ENCODE peak calls at places on chromosomes 16 and 17, in nine cellular contexts. H is glutamatergic neuron, D is IMR-90, X is brain microvascular endothelial cell, A is heart left ventricle, I is foreskin fibroblast, Y is testis, K is prostate gland, Z is astrocyte of the spinal cord. M is an unnamed sample.

GRCh38 chr17:40958086-40958953 is 8.4 kb downstream of the KRT39 start:
- DNase-seq in H (no peak), D (no peak), X (no peak), A (no peak), I (no peak), Y (no peak), K (peak; percentile 77), Z (no peak), M (no peak)

GRCh38 chr16:21638573-21638975 is 13.8 kb downstream of the IGSF6 start:
- DNase-seq in H (no peak), D (peak; percentile 66), X (peak; percentile 40), A (no peak), I (peak; percentile 88), Y (no peak), K (no peak), Z (peak; percentile 35), M (no peak)

GRCh38 chr16:81548901-81549546 is 104.4 kb downstream of the CMIP start:
- DNase-seq in H (no peak), D (no peak), X (no peak), A (no peak), I (no peak), Y (no peak), K (no peak), Z (no peak), M (no peak)

GRCh38 chr16:66036162-66036561 is 330.3 kb upstream of the CDH5 start:
- DNase-seq in H (no peak), D (peak; percentile 37), X (no peak), A (no peak), I (no peak), Y (no peak), K (no peak), Z (no peak), M (no peak)

GRCh38 chr17:81035389-81036127 is 607 bp downstream of the BAIAP2 start:
- DNase-seq in H (no peak), D (no peak), X (no peak), A (peak; percentile 69), I (peak; percentile 49), Y (no peak), K (no peak), Z (no peak), M (no peak)

GRCh38 chr17:60039509-60040442 is 38.9 kb downstream of the HEATR6 start:
- DNase-seq in H (no peak), D (no peak), X (no peak), A (no peak), I (no peak), Y (no peak), K (no peak), Z (no peak), M (no peak)

GRCh38 chr17:17766351-17767095 is 70.3 kb downstream of the SREBF1 start:
- DNase-seq in H (no peak), D (no peak), X (no peak), A (peak; percentile 45), I (peak; percentile 49), Y (no peak), K (no peak), Z (no peak), M (no peak)

GRCh38 chr16:81424761-81425160 is 19.8 kb upstream of the CMIP start:
- DNase-seq in H (no peak), D (peak; percentile 34), X (no peak), A (no peak), I (no peak), Y (no peak), K (no peak), Z (no peak), M (no peak)

GRCh38 chr16:80733366-80733901 is 71.0 kb downstream of the CDYL2 start:
- DNase-seq in H (no peak), D (no peak), X (no peak), A (no peak), I (no peak), Y (no peak), K (peak; percentile 17), Z (no peak), M (no peak)

GRCh38 chr16:89749637-89750036 is 28.3 kb downstream of the ZNF276 start:
- DNase-seq in H (no peak), D (no peak), X (no peak), A (no peak), I (no peak), Y (no peak), K (no peak), Z (no peak), M (no peak)

GRCh38 chr17:28174352-28175046 is 132.0 kb downstream of the NLK start:
- DNase-seq in H (no peak), D (no peak), X (no peak), A (no peak), I (no peak), Y (no peak), K (no peak), Z (no peak), M (no peak)

GRCh38 chr17:16986391-16986790 is 14.5 kb upstream of the TNFRSF13B start:
- DNase-seq in H (no peak), D (peak; percentile 52), X (no peak), A (no peak), I (no peak), Y (no peak), K (no peak), Z (no peak), M (no peak)

DNA sequence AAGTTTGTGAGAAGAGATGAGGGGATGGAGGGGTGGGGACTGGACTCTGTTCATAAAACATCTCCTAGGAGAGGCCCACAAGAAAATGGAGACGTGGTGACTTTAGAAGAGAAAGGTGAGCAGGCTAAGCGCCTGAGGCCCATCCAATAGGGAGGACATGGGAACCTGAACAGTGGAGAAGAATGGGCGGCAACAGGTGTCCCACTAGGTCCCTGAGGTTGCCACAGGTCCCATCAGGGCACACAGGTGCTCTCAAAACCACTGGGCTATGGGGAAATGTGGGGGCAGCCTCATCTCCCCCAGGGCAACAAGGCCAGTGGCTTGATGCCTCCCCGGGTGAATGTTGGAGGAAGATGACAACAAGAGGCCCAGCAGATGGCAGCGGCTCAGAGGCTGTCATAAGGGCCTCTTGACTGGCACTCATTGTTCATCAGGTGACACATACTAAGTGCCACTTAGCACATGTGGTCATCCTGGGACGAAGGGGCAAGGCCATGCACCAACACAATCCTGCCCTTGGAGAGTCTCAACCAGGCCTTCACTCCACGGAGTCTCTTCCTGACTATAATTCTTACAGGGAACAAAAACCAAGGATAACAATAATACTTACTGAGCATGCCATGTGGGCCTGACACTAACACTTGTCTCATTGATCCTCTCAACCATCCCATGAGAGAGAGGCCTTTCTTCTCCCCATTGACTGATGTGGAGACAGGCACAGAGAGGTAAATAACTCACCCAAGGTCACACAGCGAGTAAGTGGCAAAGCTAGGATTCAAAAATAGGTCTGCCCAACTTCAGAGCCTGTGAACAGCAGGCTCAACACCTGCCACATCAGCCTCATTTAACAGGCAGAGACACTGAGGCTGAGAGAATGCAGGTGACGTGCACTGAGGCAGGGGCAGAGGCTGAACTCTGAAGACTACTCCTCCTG is 38.0 kb downstream of the CUEDC1 start:
- DNase-seq in H (no peak), D (no peak), X (no peak), A (no peak), I (no peak), Y (no peak), K (no peak), Z (no peak), M (no peak)
- TF ChIP-seq CTCF in H (no peak), D (no peak), X (no peak), A (no peak), I (no peak), Y (no peak), K (no peak), Z (no peak), M (no peak)

DNA sequence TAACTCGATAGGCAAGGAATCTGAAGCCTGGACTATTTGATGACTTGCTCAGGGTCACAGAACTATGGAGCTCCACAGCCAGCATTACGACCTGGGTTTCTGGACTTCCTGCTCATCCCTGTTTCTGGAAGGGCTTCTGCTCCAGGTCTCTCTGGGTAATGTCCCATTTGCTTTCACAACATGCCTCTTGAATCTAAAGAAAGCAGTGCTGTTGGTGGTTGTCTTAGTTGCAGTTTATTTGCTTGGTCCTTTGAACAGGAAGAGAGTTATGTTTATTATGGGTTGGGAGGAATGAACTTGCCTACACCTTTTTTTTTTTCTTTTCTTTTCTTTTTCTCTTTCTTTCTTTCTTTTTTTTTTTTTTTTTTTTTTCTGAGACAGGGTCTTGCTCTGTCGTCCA is 84.8 kb downstream of the PITPNC1 start:
- DNase-seq in H (no peak), D (no peak), X (no peak), A (no peak), I (no peak), Y (no peak), K (no peak), Z (no peak), M (no peak)
- TF ChIP-seq CTCF in H (no peak), D (no peak), X (no peak), A (no peak), I (no peak), Y (no peak), K (no peak), Z (no peak), M (no peak)

DNA sequence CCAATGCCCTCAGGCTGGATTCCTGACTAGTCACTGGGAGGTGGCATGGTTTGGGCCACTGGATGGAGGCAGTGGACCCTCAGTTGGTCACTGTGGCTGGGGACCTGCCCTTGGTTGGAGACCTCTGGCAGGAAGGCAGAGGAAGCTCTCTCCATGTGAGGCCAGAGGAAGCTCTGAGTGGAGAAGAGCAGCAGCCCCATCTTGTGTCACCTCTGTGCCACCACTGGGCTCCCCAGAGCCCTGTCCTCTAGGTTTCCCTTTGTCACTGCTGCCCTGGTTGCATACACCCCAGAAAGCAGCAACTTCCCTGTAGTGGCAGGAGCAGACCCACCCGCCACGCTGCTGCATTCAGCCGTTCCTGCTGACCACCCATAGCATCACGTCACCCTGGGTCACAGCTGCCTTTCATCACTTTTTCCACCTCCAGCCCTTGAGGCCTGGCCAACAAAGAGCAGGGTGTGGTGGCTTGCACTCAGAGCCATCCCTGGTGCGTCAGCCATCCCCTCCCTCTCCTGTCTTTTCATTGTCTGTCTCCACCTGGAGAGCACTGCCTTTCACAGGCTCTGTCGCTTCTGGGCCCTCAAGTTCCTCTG is 11.9 kb downstream of the CTRL start:
- DNase-seq in H (no peak), D (no peak), X (no peak), A (no peak), I (no peak), Y (no peak), K (no peak), Z (no peak), M (no peak)
- TF ChIP-seq CTCF in H (no peak), D (peak; percentile 11), X (no peak), A (peak; percentile 20), I (no peak), Y (no peak), K (no peak), Z (no peak), M (no peak)

GRCh38 chr16:67346328-67346727 is 19.7 kb downstream of the LRRC36 start:
- DNase-seq in H (no peak), D (no peak), X (no peak), A (no peak), I (no peak), Y (no peak), K (peak; percentile 33), Z (no peak), M (no peak)

GRCh38 chr16:67345401-67345800 is 18.8 kb downstream of the LRRC36 start:
- DNase-seq in H (no peak), D (no peak), X (no peak), A (no peak), I (no peak), Y (no peak), K (peak; percentile 46), Z (no peak), M (no peak)

DNA sequence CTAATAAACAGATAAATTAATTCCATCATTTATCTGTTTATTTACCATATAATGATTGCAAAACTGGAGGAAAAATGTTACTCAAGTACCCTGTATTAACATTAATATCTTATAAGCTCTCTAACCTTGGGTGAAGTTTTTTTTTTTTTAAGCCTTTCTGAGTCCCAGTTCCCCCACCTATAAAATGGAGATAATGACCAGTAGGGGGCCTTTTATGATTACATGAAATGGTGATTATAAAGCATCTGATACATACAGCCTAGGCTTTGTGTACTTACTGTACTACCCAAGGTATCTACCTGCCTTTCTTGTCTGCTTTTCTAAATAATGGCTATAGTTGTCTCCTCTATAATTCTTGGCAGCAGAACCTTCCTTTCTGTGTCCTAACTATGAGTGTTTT is 22.6 kb downstream of the LRRC36 start:
- DNase-seq in H (no peak), D (peak; percentile 44), X (no peak), A (no peak), I (peak; percentile 40), Y (no peak), K (no peak), Z (peak; percentile 32), M (no peak)
- TF ChIP-seq CTCF in H (peak; percentile 59), D (peak; percentile 61), X (peak; percentile 42), A (peak; percentile 19), I (peak; percentile 34), Y (no peak), K (peak; percentile 36), Z (peak; percentile 41), M (peak; percentile 31)

M was measured in osteocyte.